ENCODE peak calls at places on chromosome 5, in nine cellular contexts. G is lower leg skin, B is H1, V is HepG2, N is heart left ventricle, P is upper lobe of left lung, U is tibial nerve, F is ovary, K is adrenal gland. W is an unnamed sample.

GRCh38 chr5:149129181-149129580 is 12.1 kb upstream of the ABLIM3 start:
- DNase-seq in N (no peak), K (no peak), V (no peak), G (no peak), F (no peak), U (no peak), P (no peak), B (no peak), W (no peak)

GRCh38 chr5:53679261-53679660 is 118.8 kb downstream of the NDUFS4 start:
- DNase-seq in U (no peak), V (no peak), P (no peak), F (no peak), G (no peak), B (no peak), K (no peak), N (no peak), W (no peak)

GRCh38 chr5:181217111-181217804 is 5.8 kb upstream of the TRIM41 start:
- DNase-seq in F (peak), P (peak), N (peak), B (peak), U (no peak), V (no peak), G (peak), K (no peak), W (no peak)

GRCh38 chr5:139847091-139847490 is 51.5 kb downstream of the PSD2 start:
- DNase-seq in V (no peak), P (no peak), N (no peak), G (no peak), B (no peak), F (peak), K (no peak), U (no peak), W (no peak)

GRCh38 chr5:76944638-76945037 is 8.2 kb upstream of the CRHBP start:
- DNase-seq in U (no peak), K (no peak), F (no peak), N (no peak), B (no peak), V (no peak), P (no peak), G (no peak), W (no peak)

GRCh38 chr5:343461-344401 is 22.2 kb downstream of the AHRR start:
- DNase-seq in P (peak), G (no peak), V (peak), U (no peak), N (no peak), K (peak), B (peak), F (peak), W (no peak)

GRCh38 chr5:76522103-76522942 is 100.9 kb downstream of the F2RL2 start:
- DNase-seq in P (no peak), K (no peak), V (peak), F (no peak), G (no peak), B (no peak), U (no peak), N (no peak), W (no peak)

GRCh38 chr5:54315736-54316135 is 5.4 kb upstream of the ARL15 start:
- DNase-seq in N (no peak), V (no peak), K (no peak), B (no peak), P (no peak), F (no peak), U (no peak), G (no peak), W (no peak)

GRCh38 chr5:153458266-153458665 is 32.2 kb upstream of the GRIA1 start:
- DNase-seq in K (no peak), P (no peak), B (no peak), G (no peak), F (no peak), V (no peak), U (no peak), N (no peak), W (no peak)

GRCh38 chr5:141604318-141604717 is 14.5 kb downstream of the DIAPH1 start:
- DNase-seq in F (no peak), V (peak), U (peak), B (no peak), G (peak), K (peak), N (peak), P (no peak), W (peak)

DNA sequence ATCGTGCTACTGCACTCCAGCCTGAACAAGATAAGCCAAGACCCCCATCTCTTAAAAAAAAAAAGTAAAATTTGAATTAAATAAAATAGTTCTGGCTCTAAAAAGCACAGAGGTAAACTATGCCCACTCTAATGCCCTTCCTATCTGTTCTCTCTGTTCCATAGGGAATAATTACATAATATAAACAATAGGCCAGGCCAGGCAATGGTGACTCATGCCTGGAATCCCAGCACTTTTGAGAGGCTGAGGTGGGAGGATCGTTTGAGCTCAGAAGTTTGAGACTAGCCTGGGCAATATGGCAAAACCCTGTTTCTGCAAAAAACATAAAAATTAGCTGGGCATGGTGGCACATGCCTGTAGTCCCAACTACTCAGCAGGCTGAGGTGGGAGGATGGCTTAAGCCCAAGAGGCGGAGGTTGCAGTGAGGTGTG is 47.4 kb downstream of the MYO10 start:
- DNase-seq in N (no peak), G (no peak), F (no peak), P (no peak), B (no peak), U (no peak), V (no peak), K (no peak), W (no peak)
- TF ChIP-seq CTCF in N (no peak), G (no peak), F (no peak), P (no peak), B (no peak), U (no peak), V (no peak), K (no peak), W (no peak)

GRCh38 chr5:108380531-108381021 is 1.3 kb downstream of the FBXL17 start:
- DNase-seq in F (peak), K (peak), P (peak), G (peak), V (peak), N (peak), U (no peak), B (peak), W (peak)
- TF ChIP-seq POLR2A in F (no peak), K (no peak), P (no peak), G (no peak), V (peak), N (no peak), U (no peak), B (no peak), W (no peak)

DNA sequence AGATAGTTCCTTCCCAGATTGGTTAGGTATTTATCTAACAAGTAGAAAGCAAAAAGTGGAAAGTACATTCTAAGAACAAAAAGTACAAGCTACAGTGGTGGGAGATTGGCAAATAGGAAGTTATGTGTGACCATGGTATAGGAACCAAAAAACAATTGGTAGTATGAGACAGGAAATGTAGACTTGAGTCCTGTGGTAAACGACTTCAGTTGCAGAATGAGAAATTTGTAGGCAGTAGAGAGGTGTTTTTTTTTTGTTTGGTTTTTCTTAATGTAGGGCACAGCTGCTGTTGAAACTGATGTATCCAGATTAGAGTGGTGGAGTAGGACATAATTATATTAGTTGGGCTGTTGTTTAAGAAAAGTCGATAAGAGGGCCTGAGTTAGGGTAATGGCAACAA is 72.0 kb downstream of the CCNH start:
- DNase-seq in N (no peak), P (no peak), F (no peak), V (no peak), U (no peak), B (no peak), K (no peak), G (no peak), W (no peak)
- TF ChIP-seq CTCF in N (no peak), P (no peak), F (no peak), V (no peak), U (no peak), B (no peak), K (no peak), G (no peak), W (no peak)

GRCh38 chr5:132661231-132662003 is 3.4 kb downstream of the IL13 start:
- DNase-seq in B (no peak), N (no peak), P (no peak), K (no peak), V (no peak), U (no peak), G (no peak), F (no peak), W (no peak)
- TF ChIP-seq POLR2A in B (no peak), N (no peak), P (no peak), K (no peak), V (no peak), U (no peak), G (no peak), F (no peak), W (no peak)

W was measured in suprapubic skin.